ENCODE peak calls at places on chromosomes 1 and 21, in six cellular contexts. R is SJCRH30, N is left cardiac atrium, Z is DMS 273 treated with DMSO at 0.1 percent for 48 hours, A is fibroblast of villous mesenchyme, V is anterior cingulate cortex. O is an unnamed sample.

GRCh38 chr1:27102707-27103468 is 52.0 kb downstream of the SLC9A1 start:
- DNase-seq in R (peak; percentile 85), N (peak; percentile 78), Z (no peak), A (peak; percentile 49), V (peak; percentile 75), O (peak; percentile 94)

GRCh38 chr1:230797376-230798186 is 50.4 kb downstream of the CAPN9 start:
- DNase-seq in R (peak; percentile 86), N (peak; percentile 71), Z (peak; percentile 48), A (peak; percentile 76), V (peak; percentile 70), O (no peak)

GRCh38 chr1:26102046-26102925 is 9.3 kb upstream of the PDIK1L start:
- DNase-seq in R (no peak), N (no peak), Z (no peak), A (no peak), V (no peak), O (no peak)

GRCh38 chr1:94599090-94599813 is 57.7 kb upstream of the F3 start:
- DNase-seq in R (no peak), N (no peak), Z (no peak), A (peak; percentile 89), V (peak; percentile 33), O (no peak)

GRCh38 chr1:100354971-100355394 is 2.7 kb downstream of the CDC14A start:
- DNase-seq in R (peak; percentile 64), N (no peak), Z (peak; percentile 29), A (peak; percentile 24), V (no peak), O (no peak)

GRCh38 chr1:45512641-45513054 is 9.0 kb downstream of the PRDX1 start:
- DNase-seq in R (peak; percentile 88), N (peak; percentile 64), Z (no peak), A (peak; percentile 86), V (no peak), O (no peak)

GRCh38 chr1:86389315-86389714 is 6.8 kb downstream of the ODF2L start:
- DNase-seq in R (no peak), N (no peak), Z (no peak), A (no peak), V (no peak), O (no peak)

GRCh38 chr1:33005812-33006465 is 30.7 kb downstream of the AK2 start:
- DNase-seq in R (no peak), N (no peak), Z (no peak), A (peak; percentile 48), V (no peak), O (no peak)

GRCh38 chr1:60564856-60565445 is 491.4 kb upstream of the C1orf87 start:
- DNase-seq in R (no peak), N (no peak), Z (no peak), A (no peak), V (no peak), O (no peak)

GRCh38 chr1:4594286-4594991 is 60.0 kb upstream of the AJAP1 start:
- DNase-seq in R (no peak), N (no peak), Z (no peak), A (no peak), V (no peak), O (no peak)

GRCh38 chr21:38802050-38803026 is 3.4 kb upstream of the ETS2 start:
- DNase-seq in R (no peak), N (no peak), Z (no peak), A (no peak), V (no peak), O (no peak)

GRCh38 chr1:39116868-39117728 is 87.4 kb upstream of the MACF1 start:
- DNase-seq in R (no peak), N (no peak), Z (no peak), A (peak; percentile 80), V (no peak), O (no peak)

GRCh38 chr1:111489604-111490003 is 13.8 kb downstream of the ADORA3 start:
- DNase-seq in R (no peak), N (no peak), Z (no peak), A (peak; percentile 63), V (no peak), O (no peak)